ENCODE peak calls at places on chromosome 16, in four cellular contexts. One of them, this sample, is unnamed.

GRCh38 chr16:62665269-62665668 is 629.0 kb upstream of the CDH8 start:
- DNase-seq in heart right ventricle: no peak
- DNase-seq in thyroid gland: no peak
- DNase-seq in esophagus muscularis mucosa: no peak
- DNase-seq in this sample: no peak

GRCh38 chr16:11601911-11602310 is 15.2 kb upstream of the LITAF start:
- DNase-seq in heart right ventricle: no peak
- DNase-seq in thyroid gland: no peak
- DNase-seq in esophagus muscularis mucosa: no peak
- DNase-seq in this sample: no peak

GRCh38 chr16:1533443-1533951 is at the start of gene TMEM204:
- DNase-seq in heart right ventricle: peak
- DNase-seq in thyroid gland: peak
- DNase-seq in esophagus muscularis mucosa: no peak
- DNase-seq in this sample: peak

GRCh38 chr16:66705790-66706505 is 9.4 kb upstream of the CMTM4 start:
- DNase-seq in heart right ventricle: peak
- DNase-seq in thyroid gland: peak
- DNase-seq in esophagus muscularis mucosa: no peak
- DNase-seq in this sample: peak

GRCh38 chr16:67504190-67505021 is 21.1 kb upstream of the AGRP start:
- DNase-seq in heart right ventricle: no peak
- DNase-seq in thyroid gland: peak
- DNase-seq in esophagus muscularis mucosa: no peak
- DNase-seq in this sample: peak

GRCh38 chr16:83113317-83113716 is 486.5 kb downstream of the CDH13 start:
- DNase-seq in heart right ventricle: no peak
- DNase-seq in thyroid gland: peak
- DNase-seq in esophagus muscularis mucosa: no peak
- DNase-seq in this sample: no peak

GRCh38 chr16:89442588-89442987 is 47.8 kb downstream of the ANKRD11 start:
- DNase-seq in heart right ventricle: no peak
- DNase-seq in thyroid gland: peak
- DNase-seq in esophagus muscularis mucosa: no peak
- DNase-seq in this sample: no peak

GRCh38 chr16:28295213-28295612 is 2.9 kb downstream of the SBK1 start:
- DNase-seq in heart right ventricle: no peak
- DNase-seq in thyroid gland: no peak
- DNase-seq in esophagus muscularis mucosa: no peak
- DNase-seq in this sample: no peak

GRCh38 chr16:6447046-6447445 is 885.6 kb upstream of the RBFOX1 start:
- DNase-seq in heart right ventricle: no peak
- DNase-seq in thyroid gland: no peak
- DNase-seq in esophagus muscularis mucosa: no peak
- DNase-seq in this sample: no peak

GRCh38 chr16:7550096-7550495 is 217.5 kb downstream of the RBFOX1 start:
- DNase-seq in heart right ventricle: no peak
- DNase-seq in thyroid gland: no peak
- DNase-seq in esophagus muscularis mucosa: no peak
- DNase-seq in this sample: no peak

GRCh38 chr16:66735891-66736290 is 15.5 kb downstream of the DYNC1LI2 start:
- DNase-seq in heart right ventricle: no peak
- DNase-seq in thyroid gland: no peak
- DNase-seq in esophagus muscularis mucosa: no peak
- DNase-seq in this sample: no peak

GRCh38 chr16:27526169-27526568 is 23.5 kb downstream of the GTF3C1 start:
- DNase-seq in heart right ventricle: peak
- DNase-seq in thyroid gland: peak
- DNase-seq in esophagus muscularis mucosa: no peak
- DNase-seq in this sample: no peak

GRCh38 chr16:56195151-56195550 is 3.9 kb downstream of the GNAO1 start:
- DNase-seq in heart right ventricle: no peak
- DNase-seq in thyroid gland: peak
- DNase-seq in esophagus muscularis mucosa: no peak
- DNase-seq in this sample: no peak

GRCh38 chr16:23896832-23897821 is 61.3 kb downstream of the PRKCB start:
- DNase-seq in heart right ventricle: no peak
- DNase-seq in thyroid gland: no peak
- DNase-seq in esophagus muscularis mucosa: no peak
- DNase-seq in this sample: no peak

GRCh38 chr16:19542138-19542821 is 13.2 kb upstream of the VPS35L start:
- DNase-seq in heart right ventricle: no peak
- DNase-seq in thyroid gland: no peak
- DNase-seq in esophagus muscularis mucosa: no peak
- DNase-seq in this sample: no peak

GRCh38 chr16:84357191-84357651 is 11.1 kb upstream of the ATP2C2 start:
- DNase-seq in heart right ventricle: no peak
- DNase-seq in thyroid gland: no peak
- DNase-seq in esophagus muscularis mucosa: no peak
- DNase-seq in this sample: peak

GRCh38 chr16:75250089-75250808 is 1.2 kb downstream of the BCAR1 start:
- DNase-seq in heart right ventricle: peak
- DNase-seq in thyroid gland: peak
- DNase-seq in esophagus muscularis mucosa: no peak
- DNase-seq in this sample: peak

GRCh38 chr16:17416461-17417221 is 54.1 kb downstream of the XYLT1 start:
- DNase-seq in heart right ventricle: no peak
- DNase-seq in thyroid gland: peak
- DNase-seq in esophagus muscularis mucosa: no peak
- DNase-seq in this sample: peak

GRCh38 chr16:22190169-22191088 is 15.6 kb upstream of the EEF2K start:
- DNase-seq in heart right ventricle: peak
- DNase-seq in thyroid gland: peak
- DNase-seq in esophagus muscularis mucosa: peak
- DNase-seq in this sample: peak

GRCh38 chr16:73636196-73636595 is 588.3 kb upstream of the ZFHX3 start:
- DNase-seq in heart right ventricle: no peak
- DNase-seq in thyroid gland: no peak
- DNase-seq in esophagus muscularis mucosa: no peak
- DNase-seq in this sample: no peak

GRCh38 chr16:14486520-14487303 is 143.3 kb downstream of the PARN start:
- DNase-seq in heart right ventricle: peak
- DNase-seq in thyroid gland: peak
- DNase-seq in esophagus muscularis mucosa: peak
- DNase-seq in this sample: peak

GRCh38 chr16:14487579-14487978 is 142.5 kb downstream of the PARN start:
- DNase-seq in heart right ventricle: no peak
- DNase-seq in thyroid gland: no peak
- DNase-seq in esophagus muscularis mucosa: peak
- DNase-seq in this sample: no peak

GRCh38 chr16:14483819-14484385 is 146.2 kb downstream of the PARN start:
- DNase-seq in heart right ventricle: no peak
- DNase-seq in thyroid gland: no peak
- DNase-seq in esophagus muscularis mucosa: peak
- DNase-seq in this sample: no peak

GRCh38 chr16:14485131-14485551 is 144.9 kb downstream of the PARN start:
- DNase-seq in heart right ventricle: no peak
- DNase-seq in thyroid gland: no peak
- DNase-seq in esophagus muscularis mucosa: no peak
- DNase-seq in this sample: peak

GRCh38 chr16:14485811-14486519 is 144.1 kb downstream of the PARN start:
- DNase-seq in heart right ventricle: no peak
- DNase-seq in thyroid gland: no peak
- DNase-seq in esophagus muscularis mucosa: peak
- DNase-seq in this sample: no peak
- H3K4me3 ChIP-seq in heart right ventricle: no peak
- H3K4me3 ChIP-seq in thyroid gland: no peak
- H3K4me3 ChIP-seq in esophagus muscularis mucosa: no peak
- H3K4me3 ChIP-seq in this sample: no peak

DNA sequence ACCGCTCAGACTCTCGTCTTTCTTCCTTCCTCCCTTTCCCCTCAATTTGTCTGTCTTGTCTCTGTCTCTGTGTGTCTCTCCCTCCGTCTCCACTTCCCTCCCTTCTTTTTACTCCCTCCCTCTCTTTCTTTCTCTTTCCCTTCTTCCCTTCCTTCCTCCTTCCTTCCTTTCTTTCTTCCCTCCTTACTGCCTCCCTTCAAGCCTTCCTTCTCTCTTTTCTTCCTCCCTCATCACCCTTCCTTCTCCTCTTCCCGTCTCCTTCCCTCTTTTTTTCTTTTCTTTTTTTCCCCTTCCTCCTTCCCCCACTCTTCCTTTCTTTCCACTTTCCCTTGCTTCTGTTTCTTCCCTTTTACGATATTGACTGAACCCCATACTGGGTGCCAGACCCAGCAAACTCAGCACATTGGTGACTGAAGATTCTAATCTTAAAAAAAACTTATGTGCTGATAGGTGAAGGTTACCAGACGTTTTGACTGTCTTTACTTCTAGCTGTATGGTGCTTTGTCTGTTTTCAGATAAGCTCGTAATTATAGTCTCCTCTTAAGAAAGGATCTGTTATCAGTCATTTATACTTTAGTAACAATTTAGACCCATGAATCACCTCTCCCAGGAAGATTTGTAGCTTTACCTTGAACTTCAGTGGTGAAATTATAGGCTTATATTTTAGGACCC is 481 bp upstream of the BRD7 start:
- DNase-seq in heart right ventricle: no peak
- DNase-seq in thyroid gland: no peak
- DNase-seq in esophagus muscularis mucosa: no peak
- DNase-seq in this sample: no peak
- TF ChIP-seq CTCF in heart right ventricle: peak
- TF ChIP-seq CTCF in thyroid gland: no peak
- TF ChIP-seq CTCF in esophagus muscularis mucosa: no peak
- TF ChIP-seq CTCF in this sample: no peak

DNA sequence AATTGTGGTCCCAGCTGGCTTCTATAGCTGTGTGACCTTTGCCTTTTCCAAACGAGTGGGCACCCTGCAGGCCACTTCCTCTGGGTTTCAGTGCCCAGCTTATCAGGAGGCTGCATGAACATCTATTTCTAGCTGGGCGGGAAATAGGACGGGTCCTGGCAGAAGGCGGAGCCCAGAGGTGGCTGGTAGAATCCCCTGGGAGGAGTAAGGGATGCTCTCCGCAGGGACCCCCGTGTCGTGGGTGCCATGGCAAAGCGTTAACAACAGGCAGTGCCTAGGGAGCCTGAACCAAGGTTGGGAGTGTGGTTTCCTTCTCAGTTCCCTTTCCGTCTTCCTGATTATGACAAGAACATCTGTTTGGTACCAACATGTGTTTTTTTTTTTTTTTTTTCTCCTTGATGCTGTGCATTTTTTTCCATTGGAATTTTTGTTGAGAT is 58.2 kb downstream of the PLCG2 start:
- DNase-seq in heart right ventricle: no peak
- DNase-seq in thyroid gland: no peak
- DNase-seq in esophagus muscularis mucosa: no peak
- DNase-seq in this sample: no peak
- H3K4me3 ChIP-seq in heart right ventricle: no peak
- H3K4me3 ChIP-seq in thyroid gland: no peak
- H3K4me3 ChIP-seq in esophagus muscularis mucosa: no peak
- H3K4me3 ChIP-seq in this sample: no peak

DNA sequence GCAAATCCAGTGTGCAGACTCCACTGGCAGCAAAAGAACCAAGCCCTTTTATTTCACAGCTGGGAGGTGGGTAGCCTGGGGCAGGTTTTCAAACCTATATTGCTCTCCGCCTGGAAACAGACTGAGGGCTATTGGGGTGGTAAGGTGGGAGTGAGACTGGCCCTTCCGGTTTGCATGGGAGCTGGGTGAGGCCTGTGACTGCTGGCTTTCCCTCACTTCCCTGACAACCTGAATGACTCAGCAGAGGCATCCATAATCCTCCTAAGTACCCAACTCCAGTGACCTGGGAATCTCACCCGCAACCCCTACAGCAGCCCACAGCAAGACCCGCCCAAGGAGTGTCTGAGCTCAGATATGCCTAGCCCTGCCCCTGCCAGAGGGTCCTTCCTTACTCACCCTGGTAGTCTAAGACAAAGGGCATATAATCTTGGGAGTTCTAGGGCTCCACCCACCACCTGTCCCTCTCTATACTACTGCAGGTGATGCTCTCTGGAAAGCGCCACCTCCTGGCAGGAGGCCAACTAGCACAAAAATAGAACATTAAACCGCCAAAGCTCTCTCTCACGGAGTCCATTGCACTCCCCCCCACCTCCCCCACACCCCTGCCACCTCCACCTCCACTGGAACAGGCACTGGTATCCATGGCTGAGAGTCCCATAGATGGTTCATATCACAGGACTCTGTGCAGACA is 602.0 kb upstream of the C16orf82 start:
- DNase-seq in heart right ventricle: no peak
- DNase-seq in thyroid gland: no peak
- DNase-seq in esophagus muscularis mucosa: no peak
- DNase-seq in this sample: no peak
- TF ChIP-seq CTCF in heart right ventricle: no peak
- TF ChIP-seq CTCF in thyroid gland: no peak
- TF ChIP-seq CTCF in esophagus muscularis mucosa: no peak
- TF ChIP-seq CTCF in this sample: no peak

DNA sequence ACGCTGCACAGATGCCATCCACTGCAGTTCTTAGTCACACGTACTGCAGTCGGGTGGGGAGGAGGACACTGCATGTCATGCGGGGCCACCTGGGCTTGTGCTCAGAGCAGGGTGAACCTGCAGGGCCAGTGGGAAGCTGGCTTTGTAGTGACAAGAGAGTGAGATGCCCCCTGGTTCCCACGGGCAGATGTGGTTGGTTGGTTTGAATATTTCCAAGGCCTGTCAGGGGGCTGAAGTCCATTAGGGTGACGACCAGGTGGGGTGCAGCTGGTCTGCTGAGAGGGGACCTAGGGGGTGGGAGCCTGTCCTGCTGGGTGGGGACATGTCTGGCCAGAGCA is 14.3 kb downstream of the ZNF213 start:
- DNase-seq in heart right ventricle: no peak
- DNase-seq in thyroid gland: no peak
- DNase-seq in esophagus muscularis mucosa: no peak
- DNase-seq in this sample: no peak
- H3K4me3 ChIP-seq in heart right ventricle: peak
- H3K4me3 ChIP-seq in thyroid gland: no peak
- H3K4me3 ChIP-seq in esophagus muscularis mucosa: peak
- H3K4me3 ChIP-seq in this sample: no peak

GRCh38 chr16:87690911-87691685 is 74.7 kb downstream of the KLHDC4 start:
- DNase-seq in heart right ventricle: no peak
- DNase-seq in thyroid gland: no peak
- DNase-seq in esophagus muscularis mucosa: no peak
- DNase-seq in this sample: no peak
- TF ChIP-seq CTCF in heart right ventricle: no peak
- TF ChIP-seq CTCF in thyroid gland: no peak
- TF ChIP-seq CTCF in esophagus muscularis mucosa: no peak
- TF ChIP-seq CTCF in this sample: no peak

DNA sequence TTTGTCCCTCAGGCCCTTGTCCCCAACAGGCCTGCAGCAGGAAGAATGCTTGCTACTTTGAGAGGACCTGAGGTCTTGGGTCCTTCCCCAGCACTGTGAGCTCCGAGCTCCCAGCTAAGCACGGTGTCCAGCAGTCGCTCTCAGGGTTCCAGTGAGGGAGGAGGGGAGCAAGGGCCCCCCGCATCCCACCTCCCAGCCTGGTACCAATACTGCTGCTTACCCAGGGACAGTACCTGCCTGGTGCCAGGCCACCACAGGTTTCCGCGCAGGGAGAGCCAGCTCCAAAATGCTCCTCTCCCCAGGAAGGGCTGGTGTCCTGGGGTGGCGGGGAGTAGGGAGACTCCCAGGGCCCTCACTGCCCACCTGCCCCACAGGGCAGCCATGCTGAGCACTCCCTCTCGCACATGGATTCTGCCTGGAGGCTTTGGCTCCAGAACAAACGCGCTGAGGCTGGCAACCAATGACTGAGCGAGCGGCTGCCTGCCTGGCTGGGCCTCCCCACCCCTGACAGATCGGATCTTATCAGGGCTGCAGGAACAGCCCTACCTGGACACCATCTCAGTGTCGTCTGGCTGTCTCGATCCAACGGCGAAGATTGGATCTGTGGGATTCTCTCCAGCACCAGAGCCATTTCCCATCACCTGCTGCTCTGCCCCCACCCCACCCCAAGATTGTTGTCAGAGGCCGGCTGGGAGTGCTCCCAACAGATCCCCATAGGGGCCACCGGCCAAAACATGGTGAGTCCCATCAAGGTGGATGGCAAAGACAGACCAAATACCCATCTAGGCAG is 2.4 kb downstream of the DOK4 start:
- DNase-seq in heart right ventricle: no peak
- DNase-seq in thyroid gland: no peak
- DNase-seq in esophagus muscularis mucosa: no peak
- DNase-seq in this sample: no peak
- H3K4me3 ChIP-seq in heart right ventricle: no peak
- H3K4me3 ChIP-seq in thyroid gland: no peak
- H3K4me3 ChIP-seq in esophagus muscularis mucosa: no peak
- H3K4me3 ChIP-seq in this sample: no peak

This sample was measured in astrocyte of the spinal cord.